ENCODE peak calls at places on chromosomes 11 and 22, in seven cellular contexts. K is uterus; N is astrocyte of the spinal cord; M is A549; Q is CD8-positive, alpha-beta T cell; W is transverse colon; V is GM23248. E is an unnamed sample.

GRCh38 chr11:39965701-39966100 is 1493.8 kb downstream of the LRRC4C start:
- DNase-seq in K (no peak), N (no peak), M (no peak), Q (no peak), W (no peak), V (no peak), E (no peak)

GRCh38 chr11:13375798-13376197 is 87.2 kb downstream of the BTBD10 start:
- DNase-seq in K (no peak), N (no peak), M (no peak), Q (no peak), W (no peak), V (no peak), E (no peak)

GRCh38 chr22:29257751-29258181 is 10.0 kb downstream of the RHBDD3 start:
- DNase-seq in K (no peak), N (no peak), M (no peak), Q (no peak), W (no peak), V (no peak), E (no peak)

GRCh38 chr11:99271527-99271926 is 250.8 kb downstream of the CNTN5 start:
- DNase-seq in K (no peak), N (no peak), M (no peak), Q (no peak), W (no peak), V (no peak), E (no peak)

GRCh38 chr11:2780850-2781412 is 81.1 kb upstream of the KCNQ1OT1 start:
- DNase-seq in K (no peak), N (no peak), M (no peak), Q (peak), W (peak), V (no peak), E (no peak)

GRCh38 chr11:61075891-61076290 is 26.4 kb upstream of the CD5 start:
- DNase-seq in K (no peak), N (peak), M (peak), Q (no peak), W (peak), V (peak), E (peak)

GRCh38 chr11:43735931-43736330 is 55.4 kb downstream of the HSD17B12 start:
- DNase-seq in K (no peak), N (peak), M (no peak), Q (no peak), W (no peak), V (peak), E (no peak)

GRCh38 chr11:9594267-9595046 is 21.0 kb downstream of the WEE1 start:
- DNase-seq in K (no peak), N (no peak), M (no peak), Q (no peak), W (no peak), V (peak), E (no peak)

GRCh38 chr11:124467376-124468061 is 22.0 kb upstream of the OR8B8 start:
- DNase-seq in K (no peak), N (no peak), M (no peak), Q (no peak), W (no peak), V (no peak), E (no peak)

GRCh38 chr11:130897262-130898182 is 18.8 kb downstream of the SNX19 start:
- DNase-seq in K (peak), N (peak), M (peak), Q (no peak), W (peak), V (peak), E (peak)

GRCh38 chr11:38481391-38481790 is 1883.4 kb upstream of the RAG2 start:
- DNase-seq in K (no peak), N (no peak), M (no peak), Q (no peak), W (no peak), V (no peak), E (no peak)

GRCh38 chr22:45510376-45511232 is 7.9 kb downstream of the FBLN1 start:
- DNase-seq in K (no peak), N (no peak), M (no peak), Q (no peak), W (no peak), V (peak), E (no peak)

GRCh38 chr11:61480936-61481335 is 27.6 kb upstream of the LRRC10B start:
- DNase-seq in K (no peak), N (no peak), M (peak), Q (no peak), W (peak), V (no peak), E (no peak)

GRCh38 chr11:124922831-124923230 is 3.8 kb downstream of the HEPN1 start:
- DNase-seq in K (no peak), N (no peak), M (no peak), Q (no peak), W (no peak), V (no peak), E (no peak)

GRCh38 chr11:28106351-28107043 is 1.5 kb downstream of the KIF18A start:
- DNase-seq in K (no peak), N (no peak), M (no peak), Q (no peak), W (no peak), V (no peak), E (no peak)

GRCh38 chr11:68128682-68129327 is 7.6 kb upstream of the CHKA start:
- DNase-seq in K (peak), N (peak), M (no peak), Q (no peak), W (peak), V (peak), E (peak)

GRCh38 chr11:109209572-109209971 is 212.4 kb upstream of the C11orf87 start:
- DNase-seq in K (no peak), N (no peak), M (no peak), Q (no peak), W (no peak), V (no peak), E (no peak)

GRCh38 chr11:117459121-117459978 is 131.7 kb downstream of the CEP164 start:
- DNase-seq in K (no peak), N (no peak), M (no peak), Q (no peak), W (no peak), V (no peak), E (no peak)

GRCh38 chr11:131217313-131218297 is 152.8 kb upstream of the NTM start:
- DNase-seq in K (no peak), N (no peak), M (peak), Q (no peak), W (no peak), V (peak), E (no peak)

GRCh38 chr22:27022741-27023373 is 365.5 kb downstream of the MIAT start:
- DNase-seq in K (no peak), N (no peak), M (no peak), Q (no peak), W (no peak), V (no peak), E (no peak)

GRCh38 chr22:26642465-26643367 is 14.7 kb upstream of the MIAT start:
- DNase-seq in K (no peak), N (peak), M (no peak), Q (peak), W (peak), V (no peak), E (no peak)

GRCh38 chr22:48261048-48261621 is 1498.7 kb downstream of the TBC1D22A start:
- DNase-seq in K (no peak), N (no peak), M (no peak), Q (no peak), W (no peak), V (no peak), E (no peak)

GRCh38 chr22:50261615-50262459 is at the start of gene MAPK12:
- DNase-seq in K (no peak), N (no peak), M (no peak), Q (no peak), W (no peak), V (peak), E (no peak)

GRCh38 chr11:1304376-1304775 is 5.1 kb downstream of the TOLLIP start:
- DNase-seq in K (no peak), N (no peak), M (peak), Q (peak), W (peak), V (no peak), E (peak)

GRCh38 chr11:70739811-70740474 is 341.6 kb downstream of the CTTN start:
- DNase-seq in K (no peak), N (no peak), M (no peak), Q (no peak), W (no peak), V (no peak), E (no peak)

GRCh38 chr22:20796731-20797130 is 22.8 kb downstream of the SERPIND1 start:
- DNase-seq in K (no peak), N (no peak), M (no peak), Q (no peak), W (no peak), V (no peak), E (no peak)

GRCh38 chr22:26599505-26599904 is 9.6 kb upstream of the TPST2 start:
- DNase-seq in K (no peak), N (no peak), M (no peak), Q (no peak), W (no peak), V (no peak), E (no peak)

GRCh38 chr11:109697140-109697843 is 275.3 kb downstream of the C11orf87 start:
- DNase-seq in K (no peak), N (peak), M (peak), Q (no peak), W (no peak), V (peak), E (no peak)

GRCh38 chr11:62574363-62575057 is 819 bp upstream of the EEF1G start:
- DNase-seq in K (peak), N (no peak), M (no peak), Q (no peak), W (peak), V (peak), E (peak)

GRCh38 chr11:110989734-110990133 is 255.8 kb upstream of the POU2AF2 start:
- DNase-seq in K (peak), N (no peak), M (no peak), Q (no peak), W (peak), V (peak), E (no peak)

GRCh38 chr11:39541945-39542351 is 1917.5 kb downstream of the LRRC4C start:
- DNase-seq in K (no peak), N (no peak), M (no peak), Q (no peak), W (no peak), V (no peak), E (no peak)

GRCh38 chr22:24107668-24108067 is 73.6 kb upstream of the SUSD2 start:
- DNase-seq in K (peak), N (peak), M (no peak), Q (no peak), W (peak), V (peak), E (peak)

GRCh38 chr11:2794419-2794795 is 91.2 kb downstream of the CDKN1C start:
- DNase-seq in K (peak), N (no peak), M (no peak), Q (no peak), W (no peak), V (no peak), E (peak)

GRCh38 chr11:408154-409007 is 6.4 kb downstream of the SIGIRR start:
- DNase-seq in K (no peak), N (no peak), M (no peak), Q (no peak), W (no peak), V (no peak), E (peak)

GRCh38 chr11:131682373-131683015 is 312.1 kb downstream of the NTM start:
- DNase-seq in K (no peak), N (no peak), M (no peak), Q (no peak), W (no peak), V (no peak), E (no peak)

GRCh38 chr11:81658722-81659121 is 1074.9 kb downstream of the FAM181B start:
- DNase-seq in K (no peak), N (peak), M (peak), Q (no peak), W (no peak), V (peak), E (no peak)

DNA sequence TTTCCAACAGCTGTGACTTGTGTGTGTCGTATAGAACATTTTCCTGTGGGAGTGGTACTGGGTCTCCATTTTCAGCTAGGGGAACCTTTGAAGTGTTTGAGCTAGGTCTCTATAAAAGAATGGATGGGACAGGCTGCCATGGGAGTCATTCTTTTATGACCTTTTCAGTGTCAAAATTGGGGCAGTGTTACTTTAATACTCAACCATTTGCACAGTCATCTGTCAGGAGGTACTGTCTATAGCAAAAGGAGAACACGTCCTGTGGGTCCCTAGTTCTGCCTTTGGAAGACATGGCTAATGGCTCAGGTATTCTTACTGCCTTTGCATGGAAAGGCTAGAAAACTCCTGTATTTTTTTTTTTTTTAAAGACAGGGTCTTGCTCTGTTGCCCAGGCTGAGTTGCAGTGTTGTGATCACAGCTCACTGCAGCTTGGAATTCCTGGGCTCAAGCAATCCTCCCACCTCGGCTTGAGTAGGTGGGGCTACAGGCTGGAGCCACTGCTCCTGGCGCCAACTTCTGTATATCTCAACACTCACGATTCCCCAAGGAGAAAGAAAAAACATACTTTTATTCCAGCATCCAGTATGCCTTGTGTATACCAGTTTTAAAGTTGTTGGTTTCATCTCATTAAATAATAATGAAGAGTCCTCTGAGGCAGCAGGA is 2.1 kb upstream of the ATF4 start:
- DNase-seq in K (no peak), N (no peak), M (no peak), Q (no peak), W (no peak), V (peak), E (no peak)
- H3K4me3 ChIP-seq in K (no peak), N (no peak), M (no peak), Q (no peak), W (no peak), V (peak), E (no peak)

DNA sequence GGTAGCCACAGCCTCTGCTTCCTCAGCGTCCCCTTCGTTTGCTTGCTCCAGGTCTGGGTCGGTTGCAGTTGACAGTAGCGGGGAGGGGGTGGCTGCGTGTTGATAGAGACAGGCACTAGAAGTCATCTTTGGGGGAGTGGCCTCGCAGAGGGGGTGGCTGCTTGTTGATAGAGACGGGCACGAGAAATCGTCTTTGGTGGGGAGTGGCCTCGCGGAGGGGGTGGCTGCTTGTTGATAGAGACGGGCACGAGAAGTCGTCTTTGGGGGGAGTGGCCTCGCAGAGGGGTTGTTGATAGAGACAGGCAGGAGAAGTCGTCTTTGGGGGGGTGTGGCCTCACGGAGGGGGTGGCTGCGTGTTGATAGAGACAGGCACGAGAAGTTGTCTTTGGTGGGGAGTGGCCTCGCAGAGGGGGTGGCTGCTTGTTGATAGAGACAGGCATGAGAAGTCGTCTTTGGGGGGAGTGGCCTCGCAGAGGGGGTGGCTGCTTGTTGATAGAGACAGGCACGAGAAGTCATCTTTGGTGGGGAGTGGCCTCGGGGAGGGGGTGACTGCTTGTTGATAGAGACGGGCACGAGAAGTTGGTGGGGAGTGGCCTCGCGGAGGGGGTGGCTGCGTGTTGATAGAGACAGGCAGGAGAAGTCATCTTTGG is 328.3 kb downstream of the TBC1D22A start:
- DNase-seq in K (peak), N (peak), M (no peak), Q (no peak), W (no peak), V (peak), E (peak)
- H3K4me3 ChIP-seq in K (peak), N (peak), M (no peak), Q (no peak), W (peak), V (peak), E (no peak)

GRCh38 chr11:17481905-17482304 is 5.3 kb upstream of the ABCC8 start:
- DNase-seq in K (no peak), N (no peak), M (no peak), Q (no peak), W (no peak), V (no peak), E (no peak)

GRCh38 chr11:17477084-17477333 is 364 bp upstream of the ABCC8 start:
- DNase-seq in K (no peak), N (no peak), M (no peak), Q (no peak), W (no peak), V (no peak), E (no peak)

GRCh38 chr11:17477361-17477760 is 716 bp upstream of the ABCC8 start:
- DNase-seq in K (no peak), N (no peak), M (no peak), Q (no peak), W (no peak), V (no peak), E (no peak)

GRCh38 chr11:17478064-17478463 is 1.4 kb upstream of the ABCC8 start:
- DNase-seq in K (no peak), N (no peak), M (no peak), Q (no peak), W (no peak), V (peak), E (no peak)

DNA sequence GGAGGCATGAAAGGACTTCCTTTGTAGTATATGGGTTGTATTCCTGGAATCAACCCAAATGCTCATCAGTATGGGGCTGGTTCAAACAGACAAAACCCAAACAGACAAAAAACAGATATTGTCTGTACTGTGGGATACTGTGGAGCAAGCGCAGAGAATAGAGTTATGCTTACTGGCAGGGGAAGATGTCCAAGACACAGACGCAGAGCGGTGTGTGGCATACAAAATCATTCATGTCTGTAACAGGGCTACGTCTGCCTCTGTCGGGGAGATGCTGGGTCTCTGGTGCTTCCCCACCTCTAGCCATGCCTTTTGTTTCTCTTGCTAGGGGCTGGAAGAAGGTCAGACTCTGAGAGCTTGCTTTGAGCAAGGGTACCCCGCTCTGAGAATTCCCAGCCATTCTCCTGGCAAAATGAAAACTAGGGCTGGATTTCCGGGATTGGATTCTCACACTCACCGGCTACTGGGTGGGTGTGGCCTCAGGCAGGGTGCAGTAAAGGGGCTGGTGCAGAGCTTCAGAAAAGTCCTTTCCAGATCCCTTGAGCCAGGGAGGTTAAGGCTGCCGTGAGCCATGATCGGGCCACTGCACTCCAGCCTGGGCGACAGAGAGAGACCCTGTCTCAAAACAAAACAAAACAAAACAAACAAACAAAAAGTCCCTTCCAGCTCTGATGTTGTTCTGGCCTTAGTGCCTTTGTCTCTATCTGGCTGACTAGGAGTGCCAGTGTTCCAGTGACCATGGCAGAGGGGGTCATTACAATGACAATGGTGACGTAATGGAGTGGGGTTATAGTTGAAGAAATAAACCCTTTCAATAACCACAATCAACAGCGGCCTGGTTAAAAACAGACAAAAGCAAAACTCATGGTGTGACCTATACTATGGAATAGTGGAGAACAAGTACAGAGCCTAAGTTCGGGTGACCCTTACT is 2.9 kb upstream of the ABCC8 start:
- DNase-seq in K (no peak), N (peak), M (peak), Q (no peak), W (peak), V (peak), E (no peak)
- H3K4me3 ChIP-seq in K (no peak), N (no peak), M (no peak), Q (no peak), W (no peak), V (no peak), E (no peak)

GRCh38 chr11:66316849-66317251 is at the start of gene CD248:
- DNase-seq in K (peak), N (peak), M (no peak), Q (no peak), W (peak), V (peak), E (no peak)

GRCh38 chr11:66314561-66315497 is 2.0 kb downstream of the CD248 start:
- DNase-seq in K (no peak), N (no peak), M (no peak), Q (no peak), W (no peak), V (peak), E (no peak)

GRCh38 chr11:66315921-66316811 is 678 bp downstream of the CD248 start:
- DNase-seq in K (no peak), N (no peak), M (no peak), Q (peak), W (no peak), V (peak), E (no peak)

GRCh38 chr11:66314186-66314501 is 2.7 kb downstream of the CD248 start:
- DNase-seq in K (no peak), N (no peak), M (no peak), Q (no peak), W (no peak), V (peak), E (no peak)

GRCh38 chr11:66315498-66315885 is 1.4 kb downstream of the CD248 start:
- DNase-seq in K (no peak), N (no peak), M (no peak), Q (no peak), W (no peak), V (peak), E (no peak)
- H3K4me3 ChIP-seq in K (peak), N (peak), M (no peak), Q (peak), W (peak), V (peak), E (peak)